ENCODE peak calls at places on chromosomes 11 and 22, in four cellular contexts. One of them, this sample, is unnamed.

GRCh38 chr11:359181-359714 is 10.1 kb upstream of the B4GALNT4 start:
- DNase-seq in HL-60: no peak
- DNase-seq in K562: peak; percentile 7
- DNase-seq in GM12878: no peak
- DNase-seq in this sample: no peak

GRCh38 chr11:116117326-116118137 is 613.3 kb upstream of the CADM1 start:
- DNase-seq in HL-60: no peak
- DNase-seq in GM12878: no peak
- DNase-seq in K562: no peak
- DNase-seq in this sample: no peak

GRCh38 chr22:26658671-26659478 is 1.5 kb downstream of the MIAT start:
- DNase-seq in HL-60: peak; percentile 83
- DNase-seq in GM12878: no peak
- DNase-seq in K562: peak; percentile 79
- DNase-seq in this sample: peak; percentile 59

GRCh38 chr22:36022162-36022561 is 6.5 kb downstream of the RBFOX2 start:
- DNase-seq in K562: no peak
- DNase-seq in GM12878: no peak
- DNase-seq in HL-60: no peak
- DNase-seq in this sample: no peak

GRCh38 chr11:73236879-73237278 is 18.8 kb downstream of the P2RY2 start:
- DNase-seq in HL-60: peak; percentile 72
- DNase-seq in K562: peak; percentile 54
- DNase-seq in GM12878: no peak
- DNase-seq in this sample: peak; percentile 72

GRCh38 chr11:10770626-10771254 is 19.7 kb downstream of the CTR9 start:
- DNase-seq in HL-60: peak; percentile 42
- DNase-seq in GM12878: no peak
- DNase-seq in K562: peak; percentile 52
- DNase-seq in this sample: no peak

GRCh38 chr11:4454031-4454430 is 4.9 kb downstream of the OR52K2 start:
- DNase-seq in HL-60: peak; percentile 70
- DNase-seq in K562: no peak
- DNase-seq in GM12878: no peak
- DNase-seq in this sample: no peak

GRCh38 chr11:47867821-47868220 is 19.7 kb upstream of the NUP160 start:
- DNase-seq in K562: no peak
- DNase-seq in GM12878: no peak
- DNase-seq in HL-60: no peak
- DNase-seq in this sample: no peak

GRCh38 chr11:120197254-120197891 is 13.5 kb upstream of the OAF start:
- DNase-seq in GM12878: no peak
- DNase-seq in K562: no peak
- DNase-seq in HL-60: no peak
- DNase-seq in this sample: no peak

GRCh38 chr11:15178214-15178613 is 63.5 kb downstream of the INSC start:
- DNase-seq in GM12878: no peak
- DNase-seq in K562: no peak
- DNase-seq in HL-60: no peak
- DNase-seq in this sample: no peak

GRCh38 chr11:31711137-31711536 is 100.0 kb downstream of the PAX6 start:
- DNase-seq in HL-60: no peak
- DNase-seq in GM12878: no peak
- DNase-seq in K562: no peak
- DNase-seq in this sample: no peak

GRCh38 chr11:94315664-94316063 is 11.3 kb downstream of the IZUMO1R start:
- DNase-seq in GM12878: no peak
- DNase-seq in K562: no peak
- DNase-seq in HL-60: no peak
- DNase-seq in this sample: no peak

GRCh38 chr11:91421586-91421985 is 803.0 kb upstream of the FAT3 start:
- DNase-seq in GM12878: no peak
- DNase-seq in HL-60: no peak
- DNase-seq in K562: no peak
- DNase-seq in this sample: no peak

GRCh38 chr11:95924414-95924760 is 480 bp upstream of the MTMR2 start:
- DNase-seq in GM12878: no peak
- DNase-seq in HL-60: no peak
- DNase-seq in K562: no peak
- DNase-seq in this sample: no peak

GRCh38 chr11:5808500-5809121 is at the start of gene OR52N2:
- DNase-seq in K562: peak; percentile 20
- DNase-seq in HL-60: peak; percentile 68
- DNase-seq in GM12878: peak; percentile 53
- DNase-seq in this sample: peak; percentile 5

GRCh38 chr11:29773656-29774264 is 243.1 kb downstream of the KCNA4 start:
- DNase-seq in HL-60: no peak
- DNase-seq in GM12878: no peak
- DNase-seq in K562: no peak
- DNase-seq in this sample: no peak

GRCh38 chr22:39306456-39307361 is 12.7 kb downstream of the RPL3 start:
- DNase-seq in GM12878: no peak
- DNase-seq in HL-60: peak; percentile 46
- DNase-seq in K562: peak; percentile 61
- DNase-seq in this sample: no peak

GRCh38 chr22:20508815-20509271 is 1.4 kb downstream of the MED15 start:
- DNase-seq in K562: peak; percentile 56
- DNase-seq in GM12878: no peak
- DNase-seq in HL-60: peak; percentile 6
- DNase-seq in this sample: no peak

GRCh38 chr11:6747097-6747662 is 24.6 kb downstream of the OR2AG2 start:
- DNase-seq in HL-60: no peak
- DNase-seq in K562: no peak
- DNase-seq in GM12878: no peak
- DNase-seq in this sample: no peak

GRCh38 chr11:45209904-45210699 is 63.7 kb downstream of the PRDM11 start:
- DNase-seq in GM12878: no peak
- DNase-seq in HL-60: no peak
- DNase-seq in K562: no peak
- DNase-seq in this sample: no peak
- TF ChIP-seq POLR2AphosphoS5 in GM12878: no peak
- TF ChIP-seq POLR2AphosphoS5 in HL-60: no peak
- TF ChIP-seq POLR2AphosphoS5 in K562: no peak
- TF ChIP-seq POLR2AphosphoS5 in this sample: no peak

GRCh38 chr11:57311109-57311936 is 13.4 kb downstream of the TNKS1BP1 start:
- DNase-seq in GM12878: peak; percentile 16
- DNase-seq in K562: peak; percentile 95
- DNase-seq in HL-60: peak; percentile 43
- DNase-seq in this sample: peak; percentile 88

GRCh38 chr11:57313071-57313787 is 11.5 kb downstream of the TNKS1BP1 start:
- DNase-seq in K562: no peak
- DNase-seq in GM12878: no peak
- DNase-seq in HL-60: no peak
- DNase-seq in this sample: no peak

GRCh38 chr11:57314221-57314973 is 10.4 kb downstream of the TNKS1BP1 start:
- DNase-seq in GM12878: no peak
- DNase-seq in HL-60: no peak
- DNase-seq in K562: no peak
- DNase-seq in this sample: no peak

GRCh38 chr11:57313788-57314135 is 11.0 kb downstream of the TNKS1BP1 start:
- DNase-seq in K562: no peak
- DNase-seq in HL-60: no peak
- DNase-seq in GM12878: no peak
- DNase-seq in this sample: no peak

DNA sequence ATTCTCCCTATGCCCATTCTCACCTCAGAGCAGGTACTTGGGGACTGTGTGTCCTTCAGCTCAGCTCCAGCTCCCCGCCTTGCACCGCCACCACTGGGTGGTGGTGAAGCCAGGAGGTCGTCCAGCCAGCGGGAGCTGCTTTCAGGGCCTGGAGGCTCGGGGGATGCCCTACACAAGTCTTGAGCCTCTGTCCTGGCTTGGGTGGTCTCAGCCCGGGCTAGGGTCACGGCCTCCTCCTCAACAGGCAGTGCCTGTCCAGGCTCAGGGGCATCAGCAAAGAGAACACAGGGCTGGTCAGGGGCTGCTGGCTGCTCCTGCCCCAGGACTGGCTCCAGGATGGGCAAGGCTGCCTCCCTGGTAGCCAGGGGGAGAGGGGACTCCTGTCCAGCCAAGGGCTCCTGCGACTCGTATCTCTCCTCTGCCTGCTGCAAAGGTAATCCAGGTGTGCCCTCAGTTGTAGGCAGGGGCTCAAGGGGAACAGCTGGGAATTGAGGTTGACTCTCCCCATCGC is 12.2 kb downstream of the TNKS1BP1 start:
- DNase-seq in HL-60: no peak
- DNase-seq in K562: no peak
- DNase-seq in GM12878: no peak
- DNase-seq in this sample: no peak
- TF ChIP-seq SPI1 in HL-60: no peak
- TF ChIP-seq SPI1 in K562: no peak
- TF ChIP-seq SPI1 in GM12878: no peak
- TF ChIP-seq SPI1 in this sample: no peak

DNA sequence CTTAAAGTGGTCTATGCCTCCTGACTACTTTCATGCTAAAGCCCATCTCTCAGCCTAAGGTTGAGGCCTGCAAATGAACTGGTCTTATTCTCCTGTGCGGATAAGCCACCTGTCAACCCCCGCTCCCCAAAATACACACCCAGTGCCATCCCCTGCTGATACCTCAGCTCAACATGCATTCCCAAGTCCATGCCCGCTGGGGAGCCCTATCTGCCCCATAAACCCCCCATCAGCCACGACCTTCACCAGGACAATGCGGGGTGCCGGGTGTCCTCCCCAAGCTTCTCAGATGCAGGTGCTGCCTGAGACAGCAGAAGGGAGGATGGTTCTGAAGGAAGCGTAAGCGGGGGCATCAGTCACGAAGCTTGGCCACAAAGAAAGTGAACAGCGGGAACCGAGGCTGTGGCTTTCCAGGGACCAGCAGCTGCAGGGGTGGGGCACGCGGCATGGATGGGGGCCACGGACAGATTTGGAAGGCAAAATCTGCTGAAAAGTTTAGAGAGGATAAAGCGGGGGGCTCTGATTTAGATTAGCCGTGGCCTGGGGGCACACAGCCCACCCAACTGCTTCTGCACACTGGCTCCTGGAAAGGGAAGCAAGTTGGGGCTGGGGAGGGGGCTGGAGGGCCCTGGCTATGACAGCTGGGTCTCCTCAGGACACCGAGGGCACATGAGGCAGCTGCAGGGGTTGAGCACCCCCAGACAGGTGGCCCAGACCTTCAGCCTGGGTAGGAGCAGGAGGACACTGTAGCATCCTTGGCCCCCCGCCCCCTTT is 1391.9 kb downstream of the TBC1D22A start:
- DNase-seq in GM12878: no peak
- DNase-seq in HL-60: no peak
- DNase-seq in K562: no peak
- DNase-seq in this sample: no peak
- TF ChIP-seq POLR2AphosphoS5 in GM12878: no peak
- TF ChIP-seq POLR2AphosphoS5 in HL-60: no peak
- TF ChIP-seq POLR2AphosphoS5 in K562: no peak
- TF ChIP-seq POLR2AphosphoS5 in this sample: no peak

GRCh38 chr11:129881570-129882170 is 13.7 kb downstream of the NFRKB start:
- DNase-seq in GM12878: no peak
- DNase-seq in K562: peak; percentile 53
- DNase-seq in HL-60: peak; percentile 58
- DNase-seq in this sample: peak; percentile 50
- TF ChIP-seq SPI1 in GM12878: no peak
- TF ChIP-seq SPI1 in K562: no peak
- TF ChIP-seq SPI1 in HL-60: no peak
- TF ChIP-seq SPI1 in this sample: no peak